ENCODE peak calls at places on chromosomes 6 and 20, in nine cellular contexts. J is AG04450, A is tibial artery, F is A673, Y is PC-3, V is K562, Q is aorta, E is heart right ventricle, H is left ventricle myocardium inferior. D is an unnamed sample.

GRCh38 chr6:21087188-21087587 is 506.4 kb upstream of the SOX4 start:
- DNase-seq in J (no peak), A (no peak), F (no peak), Y (no peak), V (no peak), Q (no peak), E (no peak), H (no peak), D (no peak)

GRCh38 chr6:41167173-41167963 is 4.5 kb upstream of the TREM2 start:
- DNase-seq in J (no peak), A (no peak), F (peak; percentile 37), Y (peak; percentile 33), V (no peak), Q (no peak), E (no peak), H (no peak), D (peak; percentile 44)

GRCh38 chr6:77568570-77568969 is 84.3 kb upstream of the MEI4 start:
- DNase-seq in J (no peak), A (no peak), F (no peak), Y (no peak), V (no peak), Q (no peak), E (no peak), H (no peak), D (no peak)

GRCh38 chr20:60478533-60478932 is 520.3 kb downstream of the CDH26 start:
- DNase-seq in J (no peak), A (no peak), F (no peak), Y (no peak), V (no peak), Q (no peak), E (no peak), H (no peak), D (no peak)

GRCh38 chr20:58306421-58307261 is 2.9 kb upstream of the RAB22A start:
- DNase-seq in J (peak; percentile 21), A (peak; percentile 69), F (no peak), Y (peak; percentile 57), V (no peak), Q (peak; percentile 68), E (no peak), H (no peak), D (no peak)

GRCh38 chr6:32113386-32114352 is 4.5 kb upstream of the TNXB start:
- DNase-seq in J (peak; percentile 81), A (peak; percentile 96), F (no peak), Y (peak; percentile 85), V (peak; percentile 63), Q (peak; percentile 95), E (peak; percentile 85), H (peak; percentile 86), D (peak; percentile 96)

GRCh38 chr20:51712501-51713212 is 55.5 kb downstream of the ATP9A start:
- DNase-seq in J (no peak), A (no peak), F (peak; percentile 66), Y (peak; percentile 75), V (no peak), Q (no peak), E (no peak), H (no peak), D (no peak)

GRCh38 chr6:43798688-43799444 is 28.9 kb downstream of the VEGFA start:
- DNase-seq in J (no peak), A (no peak), F (no peak), Y (peak; percentile 97), V (peak; percentile 85), Q (peak; percentile 71), E (peak; percentile 56), H (peak; percentile 60), D (no peak)

GRCh38 chr20:45359069-45359405 is 3.9 kb upstream of the SYS1 start:
- DNase-seq in J (no peak), A (peak; percentile 95), F (no peak), Y (no peak), V (no peak), Q (no peak), E (no peak), H (peak; percentile 49), D (no peak)

GRCh38 chr20:18717062-18717461 is 96.5 kb upstream of the SCP2D1 start:
- DNase-seq in J (no peak), A (no peak), F (no peak), Y (no peak), V (no peak), Q (no peak), E (no peak), H (no peak), D (no peak)

GRCh38 chr6:82270791-82271392 is 23.3 kb upstream of the IBTK start:
- DNase-seq in J (no peak), A (no peak), F (peak; percentile 75), Y (peak; percentile 57), V (peak; percentile 44), Q (no peak), E (no peak), H (no peak), D (no peak)

DNA sequence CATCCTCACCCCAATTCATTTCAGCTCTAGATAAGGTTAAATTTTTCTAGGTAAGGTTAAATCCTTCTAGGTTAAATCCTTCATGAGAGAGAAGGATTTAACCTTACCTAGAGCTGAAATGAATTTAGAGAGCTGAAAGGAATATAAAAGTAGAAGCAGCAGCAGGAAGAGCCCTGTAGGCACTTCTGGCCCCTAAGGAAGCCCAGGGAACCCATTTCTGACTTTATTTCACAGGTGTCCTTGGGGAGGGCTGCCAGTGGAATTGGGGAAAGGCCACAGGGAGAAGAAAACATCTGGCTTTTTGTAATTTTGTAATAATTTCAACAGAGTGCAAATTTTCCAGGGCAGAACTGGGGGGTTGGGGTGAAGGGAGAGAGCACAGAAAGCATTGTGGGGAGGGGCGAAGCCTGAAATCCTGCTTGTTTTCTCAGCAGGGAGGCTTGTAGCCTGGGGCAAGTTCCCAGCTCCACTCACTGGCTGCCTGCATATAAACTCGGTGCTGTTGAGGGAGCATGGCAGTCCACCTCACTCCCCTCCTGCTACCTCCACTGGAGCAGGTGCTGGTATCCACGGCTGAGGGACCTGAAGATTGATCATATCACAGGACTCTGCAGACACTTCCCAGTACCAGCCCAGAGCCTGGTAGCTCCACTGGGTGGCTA is 65.7 kb upstream of the HCRTR2 start:
- DNase-seq in J (no peak), A (no peak), F (no peak), Y (no peak), V (no peak), Q (no peak), E (no peak), H (no peak), D (no peak)
- H3K4me3 ChIP-seq in J (no peak overlapping the region), A (no peak overlapping the region), F (no peak overlapping the region), Y (no peak overlapping the region), V (no peak overlapping the region), Q (no peak overlapping the region), E (no peak overlapping the region), H (no peak overlapping the region), D (no peak overlapping the region)

DNA sequence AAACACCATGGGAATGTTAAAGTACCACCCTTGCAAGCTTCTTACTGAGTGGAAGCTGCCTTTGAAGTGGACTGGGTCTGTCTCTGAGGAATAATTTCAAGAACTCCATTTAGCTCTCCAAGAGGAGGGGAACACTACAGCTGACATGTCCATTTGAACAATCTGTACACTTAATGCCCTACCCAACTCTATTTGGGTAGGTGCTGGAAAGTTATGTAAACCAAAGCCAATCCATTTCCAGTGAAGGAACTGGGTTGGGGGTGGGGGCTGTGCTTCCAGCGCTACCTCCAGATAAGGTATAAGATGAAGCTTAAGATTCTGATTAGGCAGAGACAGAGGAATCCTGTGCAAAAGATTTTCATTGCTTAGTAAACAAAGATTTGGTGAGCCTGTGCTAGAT is 122.0 kb downstream of the TCP11 start:
- DNase-seq in J (no peak), A (no peak), F (no peak), Y (no peak), V (no peak), Q (no peak), E (no peak), H (no peak), D (no peak)
- H3K27ac ChIP-seq in J (no peak overlapping the region), A (peak overlapping the region; percentile 92), F (no peak overlapping the region), Y (no peak overlapping the region), V (no peak overlapping the region), Q (peak overlapping the region; percentile 91), E (peak overlapping the region; percentile 95), H (peak overlapping the region; percentile 96), D (peak overlapping the region; percentile 92)

GRCh38 chr6:109478222-109478805 is 4.7 kb downstream of the ZBTB24 start:
- DNase-seq in J (no peak), A (no peak), F (no peak), Y (no peak), V (no peak), Q (no peak), E (no peak), H (no peak), D (no peak)
- H3K4me3 ChIP-seq in J (no peak overlapping the region), A (no peak overlapping the region), F (peak overlapping the region; percentile 15), Y (peak overlapping the region; percentile 58), V (no peak overlapping the region), Q (no peak overlapping the region), E (no peak overlapping the region), H (no peak overlapping the region), D (no peak overlapping the region)

DNA sequence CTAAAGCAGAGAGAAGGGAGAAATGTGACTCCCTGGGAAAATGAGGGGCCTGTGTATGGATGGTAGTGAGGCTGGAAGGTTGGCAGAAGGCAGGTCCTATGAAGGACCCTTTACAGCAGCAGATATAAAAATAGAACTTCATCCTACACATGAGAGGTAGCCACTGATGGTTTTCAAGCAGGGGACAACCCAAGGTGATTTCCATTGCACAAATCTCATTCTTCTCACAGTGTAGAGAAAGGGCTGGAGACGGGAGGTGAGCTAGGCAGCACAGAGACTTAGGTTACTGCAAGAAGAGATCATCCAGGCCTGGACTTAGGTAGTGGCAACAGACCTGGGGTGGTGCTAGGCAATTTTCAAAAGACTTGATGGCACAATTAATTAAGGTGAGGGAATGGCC is 30.7 kb downstream of the TRAM2 start:
- DNase-seq in J (no peak), A (no peak), F (no peak), Y (no peak), V (no peak), Q (no peak), E (no peak), H (no peak), D (no peak)
- H3K27ac ChIP-seq in J (no peak overlapping the region), A (peak overlapping the region; percentile 87), F (no peak overlapping the region), Y (no peak overlapping the region), V (no peak overlapping the region), Q (no peak overlapping the region), E (no peak overlapping the region), H (no peak overlapping the region), D (no peak overlapping the region)

DNA sequence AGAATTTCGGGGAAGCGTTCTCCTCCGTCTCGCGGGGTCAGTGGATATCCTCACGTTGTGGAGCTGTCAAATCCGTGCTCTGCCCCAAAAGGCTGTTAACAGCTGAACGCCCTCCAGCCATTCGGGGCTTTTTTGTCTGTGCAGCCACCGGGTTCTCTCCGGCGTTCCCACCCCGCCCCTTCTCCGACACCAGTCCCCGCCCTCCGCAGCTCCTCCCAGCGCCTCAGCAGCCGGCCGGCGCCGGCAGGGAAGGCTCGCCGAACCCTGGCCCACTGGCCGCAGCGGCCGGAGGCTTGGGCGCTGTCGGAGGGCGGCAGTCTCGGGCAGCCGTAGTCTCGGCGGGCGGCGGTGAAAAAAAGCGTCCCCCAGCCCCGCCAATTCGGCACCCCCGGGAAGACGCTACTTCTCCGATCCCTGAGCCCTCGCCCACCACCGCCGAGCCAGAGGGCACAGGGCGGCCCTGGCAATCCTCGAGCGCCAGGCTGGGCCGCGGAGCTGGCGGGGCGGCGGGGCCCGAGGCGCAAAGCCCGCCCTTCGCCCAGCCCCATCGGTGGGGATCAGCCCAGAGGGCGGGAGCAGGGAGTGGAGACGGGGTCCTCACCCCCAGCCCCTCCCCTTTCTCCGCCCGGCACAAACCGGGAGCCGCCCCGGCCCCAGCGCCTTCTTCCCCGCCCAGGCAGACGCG is at the start of gene SESN1:
- DNase-seq in J (peak; percentile 96), A (peak; percentile 96), F (peak; percentile 91), Y (peak; percentile 82), V (peak; percentile 95), Q (peak; percentile 97), E (peak; percentile 93), H (peak; percentile 95), D (peak; percentile 97)
- H3K4me3 ChIP-seq in J (peak within 1 kb of the TSS; percentile 93), A (peak within 1 kb of the TSS; percentile 74), F (peak within 1 kb of the TSS; percentile 74), Y (peak within 1 kb of the TSS; percentile 91), V (peak within 1 kb of the TSS; percentile 84), Q (peak within 1 kb of the TSS; percentile 93), E (peak within 1 kb of the TSS; percentile 68), H (peak within 1 kb of the TSS; percentile 74), D (peak within 1 kb of the TSS; percentile 85)

D was measured in right cardiac atrium.